ENCODE peak calls at places on chromosomes 7 and 10, in four cellular contexts. I is caudate nucleus, J is osteocyte, U is natural killer cell. Z is an unnamed sample.

GRCh38 chr7:69868921-69869320 is 270.6 kb downstream of the AUTS2 start:
- DNase-seq in I (no peak), J (no peak), U (no peak), Z (no peak)

GRCh38 chr10:62651341-62651740 is 153.2 kb upstream of the ADO start:
- DNase-seq in I (no peak), J (no peak), U (no peak), Z (no peak)

GRCh38 chr7:13291010-13291409 is 603.6 kb downstream of the ARL4A start:
- DNase-seq in I (no peak), J (no peak), U (no peak), Z (no peak)

GRCh38 chr7:50303894-50304157 is 690 bp upstream of the IKZF1 start:
- DNase-seq in I (no peak), J (no peak), U (peak), Z (peak)

GRCh38 chr7:40525764-40526163 is 391.0 kb downstream of the SUGCT start:
- DNase-seq in I (no peak), J (no peak), U (no peak), Z (no peak)

GRCh38 chr7:36215017-36215621 is 62.1 kb downstream of the EEPD1 start:
- DNase-seq in I (no peak), J (no peak), U (no peak), Z (peak)

GRCh38 chr7:156065400-156065799 is 253.1 kb upstream of the SHH start:
- DNase-seq in I (no peak), J (no peak), U (no peak), Z (no peak)

GRCh38 chr7:40356871-40357676 is 222.3 kb downstream of the SUGCT start:
- DNase-seq in I (no peak), J (no peak), U (no peak), Z (no peak)

GRCh38 chr10:58237014-58237830 is 30.5 kb downstream of the IPMK start:
- DNase-seq in I (no peak), J (no peak), U (no peak), Z (no peak)

GRCh38 chr7:130290745-130291144 is 2.2 kb upstream of the CPA4 start:
- DNase-seq in I (no peak), J (no peak), U (no peak), Z (no peak)

GRCh38 chr10:103580422-103580821 is 86.9 kb downstream of the NEURL1 start:
- DNase-seq in I (no peak), J (no peak), U (no peak), Z (no peak)

GRCh38 chr10:97850446-97850845 is 803 bp downstream of the GOLGA7B start:
- DNase-seq in I (peak), J (no peak), U (no peak), Z (no peak)

GRCh38 chr7:6221340-6222319 is 50.8 kb downstream of the CYTH3 start:
- DNase-seq in I (peak), J (no peak), U (no peak), Z (no peak)

GRCh38 chr7:42127232-42127622 is 109.8 kb downstream of the GLI3 start:
- DNase-seq in I (no peak), J (no peak), U (no peak), Z (no peak)

GRCh38 chr7:145665499-145666258 is 450.9 kb upstream of the CNTNAP2 start:
- DNase-seq in I (no peak), J (no peak), U (no peak), Z (no peak)

GRCh38 chr7:2948794-2949193 is 94.9 kb downstream of the CARD11 start:
- DNase-seq in I (no peak), J (no peak), U (no peak), Z (no peak)

GRCh38 chr10:123860209-123860608 is 31.4 kb downstream of the CPXM2 start:
- DNase-seq in I (no peak), J (peak), U (no peak), Z (no peak)

GRCh38 chr7:131733604-131734003 is 177.2 kb upstream of the PODXL start:
- DNase-seq in I (no peak), J (peak), U (no peak), Z (no peak)

GRCh38 chr7:98619450-98620321 is 2.6 kb downstream of the NPTX2 start:
- DNase-seq in I (peak), J (no peak), U (no peak), Z (peak)

GRCh38 chr7:122006687-122007086 is 133.7 kb downstream of the PTPRZ1 start:
- DNase-seq in I (no peak), J (no peak), U (no peak), Z (no peak)

GRCh38 chr10:22986771-22987542 is 59.1 kb downstream of the ARMC3 start:
- DNase-seq in I (no peak), J (no peak), U (no peak), Z (no peak)

GRCh38 chr7:28378574-28379149 is 33.7 kb upstream of the CREB5 start:
- DNase-seq in I (no peak), J (no peak), U (no peak), Z (no peak)

GRCh38 chr10:119319161-119319919 is 112.0 kb downstream of the GRK5 start:
- DNase-seq in I (no peak), J (no peak), U (no peak), Z (no peak)